ENCODE peak calls at places on chromosomes 16 and 17, in four cellular contexts. L is RWPE1; E is NCI-H1092; M is stimulated activated effector memory CD8-positive, alpha-beta T cell treated with anti-CD3 and anti-CD28 coated beads, Interleukin-12 subunit alpha, Interleukin-12 subunit beta, amount 100 ng/mL, for 72 hours. I is an unnamed sample.

GRCh38 chr17:64689106-64689505 is 27.0 kb upstream of the SMURF2 start:
- DNase-seq in M (no peak), E (no peak), L (no peak), I (no peak)

GRCh38 chr16:22366889-22367288 is 7.5 kb downstream of the CDR2 start:
- DNase-seq in E (no peak), M (no peak), L (no peak), I (no peak)

GRCh38 chr17:79991140-79991923 is 44.3 kb downstream of the TBC1D16 start:
- DNase-seq in M (peak), E (peak), L (peak), I (no peak)

GRCh38 chr16:56281256-56281805 is 90.0 kb downstream of the GNAO1 start:
- DNase-seq in E (no peak), L (peak), M (no peak), I (no peak)

GRCh38 chr16:54077412-54077821 is 209.2 kb downstream of the IRX3 start:
- DNase-seq in E (no peak), M (no peak), L (peak), I (peak)

GRCh38 chr17:3026856-3027751 is 36.3 kb downstream of the OR1D5 start:
- DNase-seq in M (no peak), L (no peak), E (no peak), I (no peak)

GRCh38 chr17:40445769-40446468 is 2.7 kb downstream of the IGFBP4 start:
- DNase-seq in E (no peak), L (no peak), M (no peak), I (no peak)

GRCh38 chr17:44919885-44920564 is 4.7 kb upstream of the GFAP start:
- DNase-seq in M (peak), L (peak), E (peak), I (peak)

GRCh38 chr17:41511130-41511529 is 5.7 kb upstream of the KRT13 start:
- DNase-seq in M (no peak), L (no peak), E (no peak), I (no peak)

GRCh38 chr16:13471036-13471435 is 448.9 kb upstream of the ERCC4 start:
- DNase-seq in E (no peak), M (no peak), L (no peak), I (no peak)

GRCh38 chr16:5649762-5650445 is 552.3 kb upstream of the EEF2KMT start:
- DNase-seq in E (peak), M (no peak), L (no peak), I (no peak)

GRCh38 chr17:83192161-83192788 is 112.9 kb downstream of the METRNL start:
- DNase-seq in M (peak), L (no peak), E (no peak), I (no peak)

GRCh38 chr16:67504190-67505021 is 21.1 kb upstream of the AGRP start:
- DNase-seq in E (no peak), L (no peak), M (no peak), I (no peak)

GRCh38 chr17:58264407-58265103 is 16.2 kb downstream of the MPO start:
- DNase-seq in M (no peak), E (no peak), L (no peak), I (no peak)

GRCh38 chr17:343211-343610 is 9.4 kb downstream of the RPH3AL start:
- DNase-seq in L (no peak), M (no peak), E (no peak), I (no peak)

GRCh38 chr17:78779848-78780247 is 2.2 kb downstream of the CYTH1 start:
- DNase-seq in L (no peak), E (no peak), M (no peak), I (no peak)

GRCh38 chr17:56897646-56898424 is 16.0 kb downstream of the TRIM25 start:
- DNase-seq in M (no peak), L (no peak), E (no peak), I (no peak)

GRCh38 chr17:47310186-47310733 is 13.5 kb upstream of the EFCAB13 start:
- DNase-seq in L (no peak), E (no peak), M (no peak), I (no peak)

GRCh38 chr16:370980-371728 is 816 bp upstream of the MRPL28 start:
- DNase-seq in M (no peak), L (no peak), E (no peak), I (no peak)

GRCh38 chr16:1815461-1815860 is 11.2 kb downstream of the HAGH start:
- DNase-seq in L (no peak), E (no peak), M (no peak), I (no peak)

GRCh38 chr17:1494736-1495253 is 2.3 kb upstream of the MYO1C start:
- DNase-seq in L (no peak), M (no peak), E (no peak), I (no peak)

GRCh38 chr16:68229431-68230175 is 6.3 kb downstream of the ESRP2 start:
- DNase-seq in M (no peak), L (peak), E (peak), I (no peak)

GRCh38 chr17:41655611-41656111 is 31.3 kb upstream of the KRT17 start:
- DNase-seq in E (no peak), M (no peak), L (peak), I (peak)

I was measured in foreskin keratinocyte.